ENCODE peak calls at places on chromosomes 3 and 15, in four cellular contexts. One of them, this sample, is unnamed.

GRCh38 chr3:99952306-99952705 is 134.6 kb downstream of the CMSS1 start:
- DNase-seq in fibroblast of mammary gland: peak; percentile 55
- DNase-seq in epithelial cell of esophagus: no peak
- DNase-seq in AG10803: peak; percentile 75
- DNase-seq in this sample: peak; percentile 39

GRCh38 chr3:146640955-146641867 is 36.1 kb upstream of the PLSCR5 start:
- DNase-seq in fibroblast of mammary gland: peak; percentile 61
- DNase-seq in epithelial cell of esophagus: peak; percentile 54
- DNase-seq in AG10803: peak; percentile 44
- DNase-seq in this sample: peak; percentile 70

GRCh38 chr15:69305204-69305931 is 6.7 kb downstream of the PAQR5 start:
- DNase-seq in fibroblast of mammary gland: peak; percentile 96
- DNase-seq in epithelial cell of esophagus: peak; percentile 87
- DNase-seq in AG10803: peak; percentile 94
- DNase-seq in this sample: peak; percentile 90

GRCh38 chr15:35309886-35310285 is 224.8 kb upstream of the NANOGP8 start:
- DNase-seq in fibroblast of mammary gland: peak; percentile 77
- DNase-seq in epithelial cell of esophagus: peak; percentile 20
- DNase-seq in AG10803: peak; percentile 65
- DNase-seq in this sample: no peak

GRCh38 chr3:5264093-5264610 is 76.6 kb downstream of the EDEM1 start:
- DNase-seq in fibroblast of mammary gland: no peak
- DNase-seq in epithelial cell of esophagus: no peak
- DNase-seq in AG10803: peak; percentile 68
- DNase-seq in this sample: no peak

GRCh38 chr3:63462732-63463131 is 184.6 kb downstream of the SYNPR start:
- DNase-seq in fibroblast of mammary gland: no peak
- DNase-seq in epithelial cell of esophagus: no peak
- DNase-seq in AG10803: no peak
- DNase-seq in this sample: no peak

GRCh38 chr3:11587766-11588165 is 55.9 kb downstream of the VGLL4 start:
- DNase-seq in fibroblast of mammary gland: no peak
- DNase-seq in epithelial cell of esophagus: no peak
- DNase-seq in AG10803: no peak
- DNase-seq in this sample: no peak

GRCh38 chr3:127389415-127389814 is 101.6 kb upstream of the PRR20G start:
- DNase-seq in fibroblast of mammary gland: no peak
- DNase-seq in epithelial cell of esophagus: peak; percentile 8
- DNase-seq in AG10803: peak; percentile 2
- DNase-seq in this sample: no peak

GRCh38 chr3:51379746-51380330 is 5.3 kb upstream of the MANF start:
- DNase-seq in fibroblast of mammary gland: no peak
- DNase-seq in epithelial cell of esophagus: no peak
- DNase-seq in AG10803: no peak
- DNase-seq in this sample: no peak

GRCh38 chr15:57302640-57303257 is 73.6 kb upstream of the CGNL1 start:
- DNase-seq in fibroblast of mammary gland: no peak
- DNase-seq in epithelial cell of esophagus: no peak
- DNase-seq in AG10803: no peak
- DNase-seq in this sample: no peak

GRCh38 chr3:56469141-56469540 is 874 bp upstream of the ERC2 start:
- DNase-seq in fibroblast of mammary gland: no peak
- DNase-seq in epithelial cell of esophagus: no peak
- DNase-seq in AG10803: no peak
- DNase-seq in this sample: peak; percentile 3

GRCh38 chr3:45557886-45558285 is 36.7 kb upstream of the LIMD1 start:
- DNase-seq in fibroblast of mammary gland: no peak
- DNase-seq in epithelial cell of esophagus: no peak
- DNase-seq in AG10803: no peak
- DNase-seq in this sample: no peak

GRCh38 chr3:25293736-25294135 is 134.3 kb upstream of the RARB start:
- DNase-seq in fibroblast of mammary gland: peak; percentile 8
- DNase-seq in epithelial cell of esophagus: peak; percentile 88
- DNase-seq in AG10803: peak; percentile 3
- DNase-seq in this sample: peak; percentile 3

GRCh38 chr3:115110830-115111229 is 36.3 kb downstream of the ZBTB20 start:
- DNase-seq in fibroblast of mammary gland: no peak
- DNase-seq in epithelial cell of esophagus: no peak
- DNase-seq in AG10803: no peak
- DNase-seq in this sample: no peak

GRCh38 chr3:149726716-149727407 is 25.4 kb downstream of the COMMD2 start:
- DNase-seq in fibroblast of mammary gland: peak; percentile 28
- DNase-seq in epithelial cell of esophagus: no peak
- DNase-seq in AG10803: peak; percentile 73
- DNase-seq in this sample: no peak

GRCh38 chr3:39106281-39107055 is 959 bp downstream of the GORASP1 start:
- DNase-seq in fibroblast of mammary gland: peak; percentile 45
- DNase-seq in epithelial cell of esophagus: peak; percentile 57
- DNase-seq in AG10803: peak; percentile 49
- DNase-seq in this sample: peak; percentile 50

GRCh38 chr3:119352863-119353527 is 58.8 kb downstream of the ARHGAP31 start:
- DNase-seq in fibroblast of mammary gland: peak; percentile 69
- DNase-seq in epithelial cell of esophagus: peak; percentile 63
- DNase-seq in AG10803: peak; percentile 85
- DNase-seq in this sample: peak; percentile 86

GRCh38 chr3:297585-297984 is 101.0 kb downstream of the CHL1 start:
- DNase-seq in fibroblast of mammary gland: no peak
- DNase-seq in epithelial cell of esophagus: no peak
- DNase-seq in AG10803: no peak
- DNase-seq in this sample: no peak

GRCh38 chr3:107928084-107928445 is 162.8 kb downstream of the CD47 start:
- DNase-seq in fibroblast of mammary gland: peak; percentile 59
- DNase-seq in epithelial cell of esophagus: peak; percentile 67
- DNase-seq in AG10803: peak; percentile 34
- DNase-seq in this sample: peak; percentile 52

GRCh38 chr3:99674086-99674789 is 35.8 kb downstream of the COL8A1 start:
- DNase-seq in fibroblast of mammary gland: no peak
- DNase-seq in epithelial cell of esophagus: peak; percentile 53
- DNase-seq in AG10803: peak; percentile 63
- DNase-seq in this sample: peak; percentile 85

GRCh38 chr3:62621171-62621570 is 247.8 kb upstream of the FEZF2 start:
- DNase-seq in fibroblast of mammary gland: peak; percentile 60
- DNase-seq in epithelial cell of esophagus: no peak
- DNase-seq in AG10803: peak; percentile 15
- DNase-seq in this sample: no peak

GRCh38 chr15:61050844-61051569 is 178.1 kb downstream of the RORA start:
- DNase-seq in fibroblast of mammary gland: peak; percentile 45
- DNase-seq in epithelial cell of esophagus: peak; percentile 16
- DNase-seq in AG10803: no peak
- DNase-seq in this sample: no peak

GRCh38 chr3:143885803-143886427 is 37.6 kb upstream of the SLC9A9 start:
- DNase-seq in fibroblast of mammary gland: peak; percentile 51
- DNase-seq in epithelial cell of esophagus: peak; percentile 52
- DNase-seq in AG10803: peak; percentile 40
- DNase-seq in this sample: peak; percentile 63

GRCh38 chr3:35743218-35743617 is 103.9 kb downstream of the ARPP21 start:
- DNase-seq in fibroblast of mammary gland: no peak
- DNase-seq in epithelial cell of esophagus: no peak
- DNase-seq in AG10803: no peak
- DNase-seq in this sample: no peak

GRCh38 chr3:122943828-122944190 is 83.8 kb downstream of the SEMA5B start:
- DNase-seq in fibroblast of mammary gland: no peak
- DNase-seq in epithelial cell of esophagus: no peak
- DNase-seq in AG10803: no peak
- DNase-seq in this sample: no peak

GRCh38 chr3:122940628-122941086 is 86.9 kb downstream of the SEMA5B start:
- DNase-seq in fibroblast of mammary gland: peak; percentile 76
- DNase-seq in epithelial cell of esophagus: no peak
- DNase-seq in AG10803: peak; percentile 46
- DNase-seq in this sample: peak; percentile 30

GRCh38 chr3:122942241-122942640 is 85.3 kb downstream of the SEMA5B start:
- DNase-seq in fibroblast of mammary gland: no peak
- DNase-seq in epithelial cell of esophagus: peak; percentile 72
- DNase-seq in AG10803: no peak
- DNase-seq in this sample: no peak

GRCh38 chr3:122942937-122943827 is 84.4 kb downstream of the SEMA5B start:
- DNase-seq in fibroblast of mammary gland: peak; percentile 26
- DNase-seq in epithelial cell of esophagus: peak; percentile 72
- DNase-seq in AG10803: peak; percentile 44
- DNase-seq in this sample: peak; percentile 60

GRCh38 chr3:122941233-122942206 is 86.0 kb downstream of the SEMA5B start:
- DNase-seq in fibroblast of mammary gland: peak; percentile 6
- DNase-seq in epithelial cell of esophagus: no peak
- DNase-seq in AG10803: no peak
- DNase-seq in this sample: peak; percentile 22
- TF ChIP-seq CTCF in fibroblast of mammary gland: peak; percentile 38
- TF ChIP-seq CTCF in epithelial cell of esophagus: peak; percentile 38
- TF ChIP-seq CTCF in AG10803: peak; percentile 55
- TF ChIP-seq CTCF in this sample: peak; percentile 58

DNA sequence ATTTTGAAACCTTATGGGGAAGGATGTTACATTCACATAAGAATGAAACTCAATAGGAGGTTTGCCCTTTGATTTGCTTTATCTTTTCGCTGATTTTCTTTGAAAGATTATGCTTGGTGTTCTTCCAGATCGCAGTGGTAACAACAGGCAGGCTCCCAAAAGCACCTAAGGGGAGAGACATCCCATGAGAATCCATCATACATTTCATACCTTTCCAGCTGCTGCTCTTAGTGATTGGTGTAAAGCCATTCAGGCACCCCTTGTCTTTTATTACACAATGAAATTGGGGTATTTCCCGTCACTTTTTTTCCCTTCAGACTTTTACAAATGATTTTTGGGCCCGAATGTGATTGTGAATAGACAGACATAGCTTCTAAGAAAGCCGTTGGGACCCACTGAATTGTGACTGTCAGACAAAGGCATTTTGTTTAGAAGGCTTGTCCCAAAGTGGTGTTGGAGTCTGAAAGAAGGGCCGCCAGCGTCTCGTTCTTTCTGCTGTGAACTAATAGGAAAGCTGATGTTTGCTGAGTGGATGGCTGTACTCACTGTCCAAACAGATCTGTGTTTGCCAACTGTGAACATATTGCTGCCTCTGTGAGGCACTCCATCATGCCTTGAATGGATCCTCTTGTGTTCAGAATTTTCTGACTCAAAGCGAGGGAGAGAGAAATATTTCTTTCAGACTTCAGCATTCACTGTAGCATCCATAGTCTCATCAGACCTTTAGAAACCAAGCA is 164.3 kb downstream of the FNDC3B start:
- DNase-seq in fibroblast of mammary gland: peak; percentile 42
- DNase-seq in epithelial cell of esophagus: no peak
- DNase-seq in AG10803: peak; percentile 29
- DNase-seq in this sample: no peak
- H3K4me3 ChIP-seq in fibroblast of mammary gland: no peak overlapping the region
- H3K4me3 ChIP-seq in epithelial cell of esophagus: no peak overlapping the region
- H3K4me3 ChIP-seq in AG10803: no peak overlapping the region
- H3K4me3 ChIP-seq in this sample: no peak overlapping the region

GRCh38 chr3:33787328-33788009 is 11.0 kb upstream of the PDCD6IP start:
- DNase-seq in fibroblast of mammary gland: peak; percentile 72
- DNase-seq in epithelial cell of esophagus: peak; percentile 77
- DNase-seq in AG10803: peak; percentile 71
- DNase-seq in this sample: peak; percentile 83
- TF ChIP-seq CTCF in fibroblast of mammary gland: peak; percentile 88
- TF ChIP-seq CTCF in epithelial cell of esophagus: peak; percentile 90
- TF ChIP-seq CTCF in AG10803: peak; percentile 92
- TF ChIP-seq CTCF in this sample: peak; percentile 92

GRCh38 chr15:77420610-77421369 is at the start of gene HMG20A:
- DNase-seq in fibroblast of mammary gland: peak; percentile 85
- DNase-seq in epithelial cell of esophagus: peak; percentile 81
- DNase-seq in AG10803: peak; percentile 88
- DNase-seq in this sample: peak; percentile 91

GRCh38 chr15:77419836-77420609 is at the start of gene PEAK1:
- DNase-seq in fibroblast of mammary gland: peak; percentile 98
- DNase-seq in epithelial cell of esophagus: peak; percentile 99
- DNase-seq in AG10803: peak; percentile 99
- DNase-seq in this sample: peak; percentile 99

GRCh38 chr15:77418341-77419049 is 1.4 kb downstream of the PEAK1 start:
- DNase-seq in fibroblast of mammary gland: peak; percentile 44
- DNase-seq in epithelial cell of esophagus: no peak
- DNase-seq in AG10803: peak; percentile 50
- DNase-seq in this sample: peak; percentile 57

GRCh38 chr15:77417642-77418041 is 2.3 kb downstream of the PEAK1 start:
- DNase-seq in fibroblast of mammary gland: peak; percentile 19
- DNase-seq in epithelial cell of esophagus: no peak
- DNase-seq in AG10803: peak; percentile 40
- DNase-seq in this sample: no peak

DNA sequence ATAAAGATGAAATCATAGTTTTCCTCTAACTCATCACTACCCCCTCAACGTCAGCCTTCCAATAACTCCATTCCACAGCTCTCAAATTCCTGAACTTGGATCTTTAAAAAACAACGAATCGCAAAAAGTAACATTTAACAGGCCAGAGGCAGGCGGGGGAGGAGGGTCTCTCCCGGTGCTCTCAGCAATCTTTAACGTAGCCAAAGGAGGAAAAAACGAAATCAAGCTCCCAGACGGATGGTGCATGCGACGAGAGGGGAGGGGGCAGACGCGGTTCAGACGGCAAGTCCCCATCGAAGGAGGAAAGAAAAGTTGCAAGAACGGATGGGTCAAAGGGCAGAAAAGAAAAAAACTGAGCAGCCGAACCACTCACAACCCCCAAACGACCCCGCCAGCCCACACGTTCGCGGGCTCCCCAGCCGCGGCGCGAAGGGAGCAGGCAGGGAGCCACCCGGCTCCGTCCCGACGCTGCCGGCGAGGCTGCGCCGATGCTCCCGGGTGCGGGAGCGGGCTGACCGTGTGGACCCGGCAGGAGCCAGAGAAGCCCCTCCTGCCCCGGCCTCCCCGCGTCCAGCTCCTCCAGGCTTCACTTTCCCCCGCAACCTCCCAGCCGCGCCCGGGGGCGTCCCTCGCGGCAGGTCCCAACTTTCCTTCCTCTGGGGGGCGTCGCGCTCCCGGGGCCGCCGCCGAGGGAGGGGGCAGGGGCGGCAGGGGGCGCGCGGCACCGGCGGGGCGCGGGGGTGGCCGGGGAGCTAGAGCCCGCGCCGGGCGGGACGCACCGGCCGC is 661 bp downstream of the PEAK1 start:
- DNase-seq in fibroblast of mammary gland: peak; percentile 46
- DNase-seq in epithelial cell of esophagus: peak; percentile 18
- DNase-seq in AG10803: peak; percentile 52
- DNase-seq in this sample: peak; percentile 48
- H3K4me3 ChIP-seq in fibroblast of mammary gland: peak overlapping the region; percentile 84
- H3K4me3 ChIP-seq in epithelial cell of esophagus: peak overlapping the region; percentile 60
- H3K4me3 ChIP-seq in AG10803: peak overlapping the region; percentile 92
- H3K4me3 ChIP-seq in this sample: peak overlapping the region; percentile 90

GRCh38 chr15:40567111-40567510 is 2.0 kb upstream of the RPUSD2 start:
- DNase-seq in fibroblast of mammary gland: no peak
- DNase-seq in epithelial cell of esophagus: no peak
- DNase-seq in AG10803: no peak
- DNase-seq in this sample: peak; percentile 24
- TF ChIP-seq CTCF in fibroblast of mammary gland: no peak
- TF ChIP-seq CTCF in epithelial cell of esophagus: no peak
- TF ChIP-seq CTCF in AG10803: peak; percentile 40
- TF ChIP-seq CTCF in this sample: peak; percentile 37

This sample was measured in fibroblast of pulmonary artery.